ENCODE peak calls at places on chromosomes 11 and 22, in four cellular contexts. E is pancreas, B is WERI-Rb-1, D is pulmonary artery endothelial cell. Y is an unnamed sample.
A peak's percentile ranks its signal among the peaks of the same experiment; 100 is the strongest.

GRCh38 chr11:94787798-94788197 is 19.6 kb downstream of the AMOTL1 start:
- DNase-seq in E (peak; percentile 43), B (no peak), D (no peak), Y (no peak)

GRCh38 chr11:38867338-38867737 is 2269.3 kb upstream of the RAG2 start:
- DNase-seq in E (no peak), B (no peak), D (no peak), Y (no peak)

GRCh38 chr22:25358421-25359170 is 139.2 kb downstream of the CRYBB2 start:
- DNase-seq in E (no peak), B (no peak), D (no peak), Y (no peak)

GRCh38 chr11:107157146-107157808 is 139.0 kb upstream of the GUCY1A2 start:
- DNase-seq in E (no peak), B (no peak), D (no peak), Y (no peak)

GRCh38 chr11:128318856-128319474 is 268.4 kb downstream of the ETS1 start:
- DNase-seq in E (no peak), B (no peak), D (no peak), Y (no peak)

GRCh38 chr11:2466069-2466801 is 21.4 kb downstream of the KCNQ1 start:
- DNase-seq in E (no peak), B (no peak), D (no peak), Y (no peak)

GRCh38 chr11:128595221-128595620 is 7.9 kb upstream of the ETS1 start:
- DNase-seq in E (no peak), B (no peak), D (peak; percentile 78), Y (no peak)

GRCh38 chr11:587978-588380 is 11.7 kb downstream of the PHRF1 start:
- DNase-seq in E (no peak), B (no peak), D (peak; percentile 15), Y (no peak)

GRCh38 chr11:66686100-66686785 is 8.6 kb upstream of the RBM4B start:
- DNase-seq in E (no peak), B (no peak), D (no peak), Y (no peak)

GRCh38 chr11:120391297-120391696 is 55.1 kb downstream of the ARHGEF12 start:
- DNase-seq in E (no peak), B (no peak), D (no peak), Y (no peak)

GRCh38 chr11:45551181-45551580 is 114.2 kb downstream of the CHST1 start:
- DNase-seq in E (peak; percentile 12), B (peak; percentile 89), D (no peak), Y (no peak)

Y was measured in amniotic stem cell.